ENCODE peak calls at places on chromosome 11, in ten cellular contexts. E, A, J, Q, D, X, N, M, F and L are unnamed samples.

GRCh38 chr11:8252946-8253345 is 10.7 kb downstream of the LMO1 start:
- DNase-seq in M (no peak), D (no peak), E (no peak), A (no peak), J (no peak), X (no peak), N (no peak), F (peak; percentile 13), Q (peak; percentile 11), L (peak; percentile 34)

GRCh38 chr11:117187799-117188481 is 9.4 kb downstream of the SIDT2 start:
- DNase-seq in F (peak; percentile 45), D (no peak), X (peak; percentile 23), M (peak; percentile 11), N (peak; percentile 55), E (no peak), A (no peak), Q (peak; percentile 45), J (no peak), L (peak; percentile 61)

GRCh38 chr11:35969089-35970046 is 25.5 kb downstream of the LDLRAD3 start:
- DNase-seq in E (peak; percentile 60), A (no peak), Q (peak; percentile 50), M (no peak), J (no peak), D (no peak), F (no peak), X (no peak), N (no peak), L (peak; percentile 63)

GRCh38 chr11:59584294-59584693 is 31.3 kb downstream of the OSBP start:
- DNase-seq in N (no peak), A (no peak), F (no peak), X (no peak), D (no peak), Q (no peak), M (no peak), E (no peak), J (no peak), L (no peak)

GRCh38 chr11:23311986-23312940 is 452.0 kb upstream of the CCDC179 start:
- DNase-seq in A (no peak), J (no peak), Q (no peak), D (no peak), E (peak; percentile 81), N (no peak), X (no peak), M (no peak), F (no peak), L (no peak)

GRCh38 chr11:132054822-132055221 is 684.4 kb downstream of the NTM start:
- DNase-seq in X (no peak), F (no peak), N (no peak), D (no peak), Q (no peak), J (no peak), A (no peak), E (peak; percentile 20), M (no peak), L (no peak)

GRCh38 chr11:70511345-70511744 is 113.0 kb downstream of the CTTN start:
- DNase-seq in N (no peak), A (no peak), X (no peak), J (no peak), E (peak; percentile 43), D (no peak), M (no peak), F (no peak), Q (no peak), L (no peak)

GRCh38 chr11:36774603-36775002 is 176.6 kb upstream of the RAG2 start:
- DNase-seq in X (no peak), J (no peak), Q (no peak), D (no peak), N (no peak), E (peak; percentile 49), A (no peak), F (no peak), M (no peak), L (no peak)

GRCh38 chr11:74141908-74142307 is 28.9 kb downstream of the C2CD3 start:
- DNase-seq in F (no peak), X (no peak), J (no peak), N (no peak), M (no peak), E (no peak), Q (no peak), D (no peak), A (no peak), L (no peak)

GRCh38 chr11:95154514-95154913 is 64.9 kb downstream of the ENDOD1 start:
- DNase-seq in A (peak; percentile 41), D (peak; percentile 31), E (peak; percentile 69), F (no peak), J (no peak), X (peak; percentile 33), N (no peak), M (peak; percentile 48), Q (no peak), L (no peak)

GRCh38 chr11:9806946-9807687 is 143.2 kb downstream of the SWAP70 start:
- DNase-seq in F (no peak), D (no peak), M (no peak), A (no peak), Q (no peak), E (no peak), X (no peak), J (no peak), N (no peak), L (no peak)

GRCh38 chr11:46601129-46601528 is 7.3 kb upstream of the AMBRA1 start:
- DNase-seq in Q (no peak), J (no peak), X (no peak), D (no peak), A (no peak), E (no peak), M (no peak), N (no peak), F (no peak), L (no peak)

GRCh38 chr11:68143310-68143689 is 22.1 kb upstream of the CHKA start:
- DNase-seq in D (no peak), F (no peak), Q (no peak), E (no peak), J (no peak), X (no peak), N (no peak), M (no peak), A (no peak), L (no peak)

GRCh38 chr11:1103401-1104360 is 29.0 kb downstream of the MUC2 start:
- DNase-seq in E (no peak), F (no peak), J (no peak), A (no peak), X (no peak), D (no peak), M (no peak), Q (peak; percentile 36), N (peak; percentile 62), L (peak; percentile 64)

GRCh38 chr11:20029193-20029592 is 131.1 kb downstream of the DBX1 start:
- DNase-seq in F (no peak), A (no peak), N (no peak), X (no peak), Q (no peak), M (no peak), D (no peak), E (no peak), J (no peak), L (no peak)
- H3K4me1 ChIP-seq in F (peaks cover 11% of the 10 kb centered on the region), A (no peaks in the 10 kb centered on the region), N (peaks cover 18% of the 10 kb centered on the region), X (peaks cover 35% of the 10 kb centered on the region), Q (no peaks in the 10 kb centered on the region), M (no peaks in the 10 kb centered on the region), D (peaks cover 11% of the 10 kb centered on the region), E (peaks cover 40% of the 10 kb centered on the region), J (peaks cover 84% of the 10 kb centered on the region), L (peaks cover 3% of the 10 kb centered on the region)

DNA sequence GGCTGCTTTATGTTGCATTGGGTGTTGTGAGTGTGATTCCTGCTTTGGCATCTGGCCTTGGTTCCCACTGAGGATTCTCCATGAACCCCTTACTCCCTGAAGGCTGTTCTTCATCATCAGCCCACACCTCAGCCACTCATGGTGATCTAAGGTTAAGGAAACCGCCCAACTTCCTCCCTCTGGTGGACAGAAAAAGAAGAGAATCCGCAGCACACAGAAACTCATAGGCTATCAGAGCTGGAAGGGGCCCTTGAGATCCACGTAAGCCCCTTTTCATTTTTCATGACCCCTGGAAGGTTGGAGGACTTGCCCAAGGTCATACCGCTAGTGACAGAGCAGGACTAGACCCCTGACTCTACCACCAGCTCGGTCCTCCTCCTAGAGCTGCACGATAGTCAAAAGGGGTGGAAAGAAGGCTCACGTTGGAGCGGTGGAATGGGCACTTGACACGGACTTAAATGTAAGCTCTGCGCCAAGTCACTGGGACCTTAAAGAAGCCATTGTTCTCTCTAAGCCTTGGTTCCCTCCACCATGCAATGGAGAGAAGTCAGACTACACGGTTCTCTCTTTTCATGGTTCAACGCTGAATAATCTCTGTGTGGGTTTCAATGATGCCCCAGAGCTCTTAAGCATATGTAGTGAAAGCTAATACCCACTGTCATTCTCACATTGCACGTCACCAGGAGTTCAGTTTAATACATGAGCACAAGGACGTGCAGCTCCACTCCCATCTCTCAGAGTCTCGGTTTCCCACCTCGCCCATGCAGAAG is 83.6 kb upstream of the CRTAM start:
- DNase-seq in M (no peak), D (no peak), A (peak; percentile 10), J (no peak), F (no peak), E (peak; percentile 63), N (no peak), X (no peak), Q (no peak), L (no peak)
- TF ChIP-seq CTCF in M (peak; percentile 21), D (peak; percentile 33), A (peak; percentile 67), J (peak; percentile 12), F (peak; percentile 42), E (peak; percentile 84), N (no peak), X (no peak), Q (peak; percentile 39), L (peak; percentile 30)

GRCh38 chr11:114179234-114179941 is 116.8 kb upstream of the NNMT start:
- DNase-seq in M (peak; percentile 93), J (peak; percentile 78), Q (peak; percentile 84), F (peak; percentile 78), X (peak; percentile 95), A (no peak), E (no peak), D (peak; percentile 76), N (no peak), L (peak; percentile 80)

GRCh38 chr11:114181752-114182151 is 114.4 kb upstream of the NNMT start:
- DNase-seq in D (no peak), J (no peak), F (no peak), E (no peak), A (no peak), X (no peak), M (no peak), Q (no peak), N (no peak), L (no peak)

GRCh38 chr11:114180301-114181055 is 115.7 kb upstream of the NNMT start:
- DNase-seq in N (no peak), Q (peak; percentile 75), J (no peak), A (no peak), E (peak; percentile 51), F (peak; percentile 70), M (no peak), X (peak; percentile 71), D (peak; percentile 72), L (peak; percentile 77)

GRCh38 chr11:114182471-114182968 is 113.7 kb upstream of the NNMT start:
- DNase-seq in X (no peak), N (no peak), E (no peak), Q (no peak), F (no peak), D (no peak), J (no peak), A (no peak), M (no peak), L (no peak)

GRCh38 chr11:114181195-114181594 is 115.0 kb upstream of the NNMT start:
- DNase-seq in D (no peak), J (no peak), Q (no peak), M (no peak), F (no peak), X (no peak), A (no peak), E (no peak), N (no peak), L (no peak)
- H3K4me1 ChIP-seq in D (peaks cover 88% of the 10 kb centered on the region), J (peaks cover 92% of the 10 kb centered on the region), Q (peaks cover 91% of the 10 kb centered on the region), M (peaks cover 52% of the 10 kb centered on the region), F (peaks cover 71% of the 10 kb centered on the region), X (peaks cover 96% of the 10 kb centered on the region), A (no peaks in the 10 kb centered on the region), E (no peaks in the 10 kb centered on the region), N (peaks cover 51% of the 10 kb centered on the region), L (peaks cover 74% of the 10 kb centered on the region)

GRCh38 chr11:86230196-86230813 is 14.2 kb upstream of the EED start:
- DNase-seq in J (no peak), A (peak; percentile 39), N (no peak), M (no peak), F (no peak), Q (no peak), D (no peak), X (no peak), E (peak; percentile 58), L (no peak)
- TF ChIP-seq CTCF in J (no peak), A (peak; percentile 59), N (no peak), M (no peak), F (no peak), Q (no peak), D (no peak), X (no peak), E (no peak), L (no peak)